ENCODE peak calls at places on chromosomes 3 and 15, in nine cellular contexts. M is CD8-positive, alpha-beta T cell; O is CD8-positive, alpha-beta memory T cell; Q is mammary epithelial cell; P is ascending aorta; N is gastrocnemius medialis; B is adrenal gland; E is OCI-LY7; R is aorta. T is an unnamed sample.

GRCh38 chr3:14148041-14148985 is 23.5 kb downstream of the TMEM43 start:
- DNase-seq in M (no peak), O (no peak), Q (no peak), P (no peak), N (no peak), B (no peak), E (no peak), R (no peak), T (peak; percentile 88)

GRCh38 chr3:180804871-180805430 is 107.5 kb upstream of the FXR1 start:
- DNase-seq in M (no peak), O (no peak), Q (peak; percentile 41), P (peak; percentile 65), N (peak; percentile 26), B (no peak), E (no peak), R (no peak), T (peak; percentile 54)

GRCh38 chr3:61057491-61057890 is 193.8 kb downstream of the FHIT start:
- DNase-seq in M (no peak), O (no peak), Q (no peak), P (no peak), N (no peak), B (no peak), E (no peak), R (no peak), T (no peak)

GRCh38 chr15:68646751-68647150 is 68.0 kb downstream of the CORO2B start:
- DNase-seq in M (no peak), O (no peak), Q (no peak), P (no peak), N (no peak), B (no peak), E (no peak), R (no peak), T (peak; percentile 18)

GRCh38 chr3:69246612-69247011 is 124.2 kb upstream of the LMOD3 start:
- DNase-seq in M (no peak), O (no peak), Q (no peak), P (no peak), N (no peak), B (no peak), E (no peak), R (no peak), T (no peak)

GRCh38 chr15:62874933-62875625 is 167.5 kb upstream of the TPM1 start:
- DNase-seq in M (no peak), O (no peak), Q (no peak), P (no peak), N (no peak), B (no peak), E (no peak), R (no peak), T (peak; percentile 51)

GRCh38 chr15:41597787-41598186 is 38.8 kb downstream of the TYRO3 start:
- DNase-seq in M (no peak), O (no peak), Q (no peak), P (no peak), N (no peak), B (no peak), E (no peak), R (no peak), T (no peak)

GRCh38 chr3:183698318-183698731 is 728 bp downstream of the YEATS2 start:
- DNase-seq in M (peak; percentile 27), O (peak; percentile 24), Q (peak; percentile 35), P (no peak), N (no peak), B (peak; percentile 25), E (peak; percentile 45), R (peak; percentile 77), T (peak; percentile 83)

GRCh38 chr3:126212629-126213375 is 32.4 kb upstream of the ALDH1L1 start:
- DNase-seq in M (no peak), O (no peak), Q (no peak), P (peak; percentile 77), N (peak; percentile 36), B (peak; percentile 54), E (no peak), R (peak; percentile 86), T (peak; percentile 89)

GRCh38 chr3:52327486-52328290 is 11.6 kb downstream of the DNAH1 start:
- DNase-seq in M (no peak), O (no peak), Q (no peak), P (no peak), N (no peak), B (no peak), E (no peak), R (no peak), T (no peak)

GRCh38 chr15:68650901-68651709 is 72.3 kb downstream of the CORO2B start:
- DNase-seq in M (no peak), O (no peak), Q (no peak), P (peak; percentile 75), N (no peak), B (peak; percentile 48), E (peak; percentile 62), R (peak; percentile 89), T (peak; percentile 96)

GRCh38 chr3:154178172-154178571 is 57.0 kb downstream of the ARHGEF26 start:
- DNase-seq in M (no peak), O (no peak), Q (no peak), P (no peak), N (no peak), B (no peak), E (no peak), R (no peak), T (no peak)

GRCh38 chr3:105539897-105540296 is 173.2 kb downstream of the ALCAM start:
- DNase-seq in M (no peak), O (no peak), Q (no peak), P (no peak), N (no peak), B (no peak), E (no peak), R (no peak), T (no peak)

GRCh38 chr15:83396071-83396470 is 51.1 kb upstream of the SH3GL3 start:
- DNase-seq in M (no peak), O (no peak), Q (no peak), P (no peak), N (no peak), B (no peak), E (no peak), R (no peak), T (peak; percentile 74)

GRCh38 chr3:108471346-108471935 is 39.0 kb downstream of the MYH15 start:
- DNase-seq in M (no peak), O (no peak), Q (peak; percentile 40), P (no peak), N (no peak), B (no peak), E (no peak), R (no peak), T (no peak)

GRCh38 chr3:105957722-105958121 is 88.9 kb upstream of the CBLB start:
- DNase-seq in M (no peak), O (no peak), Q (peak; percentile 77), P (no peak), N (no peak), B (no peak), E (no peak), R (no peak), T (no peak)

GRCh38 chr3:105402287-105402801 is 35.6 kb downstream of the ALCAM start:
- DNase-seq in M (no peak), O (no peak), Q (peak; percentile 98), P (no peak), N (no peak), B (no peak), E (no peak), R (peak; percentile 51), T (no peak)

GRCh38 chr3:160006282-160007163 is 17.9 kb downstream of the IL12A start:
- DNase-seq in M (no peak), O (no peak), Q (peak; percentile 54), P (no peak), N (peak; percentile 27), B (peak; percentile 40), E (peak; percentile 42), R (no peak), T (peak; percentile 68)

GRCh38 chr3:189897406-189897805 is 223.3 kb downstream of the P3H2 start:
- DNase-seq in M (no peak), O (no peak), Q (no peak), P (no peak), N (no peak), B (no peak), E (no peak), R (no peak), T (no peak)

GRCh38 chr3:183303725-183304124 is 50.7 kb downstream of the B3GNT5 start:
- DNase-seq in M (no peak), O (no peak), Q (no peak), P (no peak), N (no peak), B (no peak), E (no peak), R (no peak), T (no peak)

GRCh38 chr3:61862614-61863289 is 301.4 kb downstream of the PTPRG start:
- DNase-seq in M (no peak), O (no peak), Q (no peak), P (no peak), N (no peak), B (no peak), E (no peak), R (no peak), T (no peak)

GRCh38 chr15:33968224-33968623 is at the start of gene CHRM5:
- DNase-seq in M (no peak), O (no peak), Q (no peak), P (no peak), N (no peak), B (no peak), E (no peak), R (no peak), T (no peak)

GRCh38 chr3:89613241-89613640 is 505.8 kb downstream of the EPHA3 start:
- DNase-seq in M (no peak), O (no peak), Q (no peak), P (no peak), N (no peak), B (no peak), E (no peak), R (no peak), T (no peak)

GRCh38 chr15:40070166-40070557 is 31.2 kb upstream of the SRP14 start:
- DNase-seq in M (no peak), O (no peak), Q (no peak), P (no peak), N (no peak), B (no peak), E (no peak), R (no peak), T (no peak)
- H3K4me3 ChIP-seq in M (no peak overlapping the region), O (no peak overlapping the region), Q (no peak overlapping the region), P (no peak overlapping the region), N (no peak overlapping the region), B (no peak overlapping the region), E (no peak overlapping the region), R (no peak overlapping the region), T (no peak overlapping the region)

GRCh38 chr15:70067011-70067410 is 30.7 kb downstream of the TLE3 start:
- DNase-seq in M (no peak), O (no peak), Q (no peak), P (no peak), N (no peak), B (no peak), E (no peak), R (no peak), T (no peak)
- H3K36me3 ChIP-seq in M (peaks cover 55% of the 10 kb centered on the region), O (peaks cover 53% of the 10 kb centered on the region), Q (peaks cover 11% of the 10 kb centered on the region), P (peaks cover 52% of the 10 kb centered on the region), N (no peaks in the 10 kb centered on the region), B (no peaks in the 10 kb centered on the region), E (peaks cover 89% of the 10 kb centered on the region), R (peaks cover 6% of the 10 kb centered on the region), T (peaks cover 43% of the 10 kb centered on the region)

GRCh38 chr15:91408476-91409076 is 308.5 kb downstream of the SV2B start:
- DNase-seq in M (no peak), O (no peak), Q (no peak), P (no peak), N (no peak), B (peak; percentile 25), E (no peak), R (no peak), T (no peak)
- H3K4me3 ChIP-seq in M (no peak overlapping the region), O (no peak overlapping the region), Q (no peak overlapping the region), P (peak overlapping the region; percentile 17), N (no peak overlapping the region), B (no peak overlapping the region), E (no peak overlapping the region), R (no peak overlapping the region), T (no peak overlapping the region)

GRCh38 chr3:120442975-120443517 is 7.7 kb downstream of the FSTL1 start:
- DNase-seq in M (no peak), O (no peak), Q (no peak), P (peak; percentile 40), N (no peak), B (no peak), E (no peak), R (no peak), T (peak; percentile 58)
- H3K36me3 ChIP-seq in M (no peaks in the 10 kb centered on the region), O (no peaks in the 10 kb centered on the region), Q (no peaks in the 10 kb centered on the region), P (no peaks in the 10 kb centered on the region), N (no peaks in the 10 kb centered on the region), B (no peaks in the 10 kb centered on the region), E (no peaks in the 10 kb centered on the region), R (no peaks in the 10 kb centered on the region), T (peaks cover 42% of the 10 kb centered on the region)